ENCODE peak calls at places on chromosome 9, in five cellular contexts. One of them, this sample, is unnamed.

GRCh38 chr9:134335095-134335489 is 8.8 kb downstream of the RXRA start:
- DNase-seq in GM12878: no peak
- DNase-seq in HCT116: no peak
- DNase-seq in HepG2: no peak
- DNase-seq in K562: no peak
- DNase-seq in this sample: no peak

GRCh38 chr9:107389617-107390071 is 99.9 kb downstream of the KLF4 start:
- DNase-seq in GM12878: no peak
- DNase-seq in HCT116: no peak
- DNase-seq in HepG2: peak
- DNase-seq in K562: no peak
- DNase-seq in this sample: no peak

GRCh38 chr9:125399666-125400065 is 138.0 kb downstream of the GAPVD1 start:
- DNase-seq in HCT116: no peak
- DNase-seq in HepG2: no peak
- DNase-seq in K562: no peak
- DNase-seq in GM12878: no peak
- DNase-seq in this sample: no peak

GRCh38 chr9:77575785-77576184 is 72.3 kb downstream of the GNA14 start:
- DNase-seq in HepG2: no peak
- DNase-seq in K562: peak
- DNase-seq in GM12878: no peak
- DNase-seq in HCT116: no peak
- DNase-seq in this sample: no peak

GRCh38 chr9:127942152-127943010 is 4.7 kb upstream of the DPM2 start:
- DNase-seq in HCT116: no peak
- DNase-seq in K562: peak
- DNase-seq in GM12878: no peak
- DNase-seq in HepG2: peak
- DNase-seq in this sample: no peak

GRCh38 chr9:76302543-76302942 is 91.7 kb downstream of the RFK start:
- DNase-seq in GM12878: no peak
- DNase-seq in HCT116: no peak
- DNase-seq in K562: no peak
- DNase-seq in HepG2: no peak
- DNase-seq in this sample: no peak

GRCh38 chr9:78399153-78399552 is 102.2 kb downstream of the PSAT1 start:
- DNase-seq in K562: no peak
- DNase-seq in GM12878: no peak
- DNase-seq in HCT116: no peak
- DNase-seq in HepG2: peak
- DNase-seq in this sample: no peak

GRCh38 chr9:127865645-127866464 is 11.4 kb upstream of the ENG start:
- DNase-seq in HCT116: no peak
- DNase-seq in HepG2: no peak
- DNase-seq in K562: no peak
- DNase-seq in GM12878: no peak
- DNase-seq in this sample: no peak

GRCh38 chr9:21607576-21607975 is 125.5 kb upstream of the IFNE start:
- DNase-seq in HCT116: no peak
- DNase-seq in K562: no peak
- DNase-seq in GM12878: no peak
- DNase-seq in HepG2: no peak
- DNase-seq in this sample: no peak

GRCh38 chr9:90167920-90168319 is 474.7 kb downstream of the DIRAS2 start:
- DNase-seq in K562: no peak
- DNase-seq in HCT116: no peak
- DNase-seq in GM12878: no peak
- DNase-seq in HepG2: no peak
- DNase-seq in this sample: no peak

GRCh38 chr9:133684461-133685361 is 48.5 kb downstream of the DBH start:
- DNase-seq in GM12878: no peak
- DNase-seq in HepG2: no peak
- DNase-seq in HCT116: no peak
- DNase-seq in K562: no peak
- DNase-seq in this sample: no peak

GRCh38 chr9:7979591-7979990 is 180.0 kb upstream of the DMAC1 start:
- DNase-seq in HepG2: no peak
- DNase-seq in K562: no peak
- DNase-seq in HCT116: no peak
- DNase-seq in GM12878: no peak
- DNase-seq in this sample: no peak

GRCh38 chr9:15509931-15510788 is 610 bp downstream of the PSIP1 start:
- DNase-seq in K562: peak
- DNase-seq in HepG2: peak
- DNase-seq in HCT116: no peak
- DNase-seq in GM12878: no peak
- DNase-seq in this sample: peak

GRCh38 chr9:35519697-35520403 is 29.9 kb downstream of the RUSC2 start:
- DNase-seq in GM12878: no peak
- DNase-seq in HCT116: no peak
- DNase-seq in K562: no peak
- DNase-seq in HepG2: no peak
- DNase-seq in this sample: no peak

GRCh38 chr9:90851444-90851843 is 49.8 kb downstream of the SYK start:
- DNase-seq in HepG2: no peak
- DNase-seq in GM12878: no peak
- DNase-seq in K562: no peak
- DNase-seq in HCT116: no peak
- DNase-seq in this sample: no peak

GRCh38 chr9:11417782-11418181 is 805.0 kb upstream of the PTPRD start:
- DNase-seq in HepG2: no peak
- DNase-seq in K562: no peak
- DNase-seq in GM12878: no peak
- DNase-seq in HCT116: no peak
- DNase-seq in this sample: no peak

GRCh38 chr9:115207003-115207837 is 89.3 kb upstream of the TNC start:
- DNase-seq in K562: no peak
- DNase-seq in GM12878: peak
- DNase-seq in HCT116: no peak
- DNase-seq in HepG2: no peak
- DNase-seq in this sample: peak

GRCh38 chr9:29349050-29349449 is 1775.8 kb upstream of the C9orf72 start:
- DNase-seq in HCT116: no peak
- DNase-seq in K562: no peak
- DNase-seq in GM12878: no peak
- DNase-seq in HepG2: no peak
- DNase-seq in this sample: no peak

GRCh38 chr9:19875291-19875910 is 86.6 kb upstream of the SLC24A2 start:
- DNase-seq in HepG2: no peak
- DNase-seq in HCT116: no peak
- DNase-seq in K562: no peak
- DNase-seq in GM12878: no peak
- DNase-seq in this sample: no peak

GRCh38 chr9:21506910-21507795 is 25.0 kb upstream of the IFNE start:
- DNase-seq in GM12878: no peak
- DNase-seq in HepG2: no peak
- DNase-seq in K562: no peak
- DNase-seq in HCT116: no peak
- DNase-seq in this sample: no peak

GRCh38 chr9:88586452-88586851 is 51.5 kb downstream of the NXNL2 start:
- DNase-seq in HCT116: no peak
- DNase-seq in HepG2: no peak
- DNase-seq in K562: no peak
- DNase-seq in GM12878: no peak
- DNase-seq in this sample: no peak

GRCh38 chr9:134891713-134892112 is 11.1 kb downstream of the FCN2 start:
- DNase-seq in K562: no peak
- DNase-seq in HCT116: no peak
- DNase-seq in GM12878: no peak
- DNase-seq in HepG2: no peak
- DNase-seq in this sample: no peak

GRCh38 chr9:101711330-101711941 is 27.0 kb downstream of the GRIN3A start:
- DNase-seq in K562: peak
- DNase-seq in HCT116: no peak
- DNase-seq in HepG2: peak
- DNase-seq in GM12878: no peak
- DNase-seq in this sample: peak

GRCh38 chr9:127776195-127776918 is 2.1 kb downstream of the SH2D3C start:
- DNase-seq in GM12878: no peak
- DNase-seq in HCT116: no peak
- DNase-seq in HepG2: no peak
- DNase-seq in K562: peak
- DNase-seq in this sample: peak

GRCh38 chr9:134889386-134890214 is 9.0 kb downstream of the FCN2 start:
- DNase-seq in HCT116: no peak
- DNase-seq in K562: no peak
- DNase-seq in HepG2: no peak
- DNase-seq in GM12878: no peak
- DNase-seq in this sample: no peak

GRCh38 chr9:124480621-124480981 is 26.6 kb downstream of the NR5A1 start:
- DNase-seq in HepG2: peak
- DNase-seq in K562: peak
- DNase-seq in GM12878: no peak
- DNase-seq in HCT116: peak
- DNase-seq in this sample: peak

GRCh38 chr9:88174324-88174723 is 36.0 kb upstream of the SPATA31C2 start:
- DNase-seq in HepG2: no peak
- DNase-seq in HCT116: no peak
- DNase-seq in K562: no peak
- DNase-seq in GM12878: no peak
- DNase-seq in this sample: no peak

GRCh38 chr9:84839538-84839937 is 170.0 kb downstream of the NTRK2 start:
- DNase-seq in HCT116: no peak
- DNase-seq in HepG2: no peak
- DNase-seq in GM12878: no peak
- DNase-seq in K562: no peak
- DNase-seq in this sample: no peak

GRCh38 chr9:134544388-134545212 is 97.0 kb upstream of the COL5A1 start:
- DNase-seq in GM12878: no peak
- DNase-seq in HepG2: peak
- DNase-seq in K562: no peak
- DNase-seq in HCT116: no peak
- DNase-seq in this sample: peak

GRCh38 chr9:84283895-84284294 is 56.7 kb downstream of the SLC28A3 start:
- DNase-seq in HCT116: no peak
- DNase-seq in GM12878: no peak
- DNase-seq in K562: no peak
- DNase-seq in HepG2: no peak
- DNase-seq in this sample: no peak

GRCh38 chr9:82934949-82935348 is 128.0 kb downstream of the RASEF start:
- DNase-seq in K562: no peak
- DNase-seq in HepG2: peak
- DNase-seq in HCT116: no peak
- DNase-seq in GM12878: no peak
- DNase-seq in this sample: peak

GRCh38 chr9:135284386-135285134 is 195.0 kb upstream of the PPP1R26 start:
- DNase-seq in K562: no peak
- DNase-seq in HepG2: no peak
- DNase-seq in HCT116: no peak
- DNase-seq in GM12878: no peak
- DNase-seq in this sample: no peak

GRCh38 chr9:116421006-116421538 is 266.0 kb upstream of the TRIM32 start:
- DNase-seq in K562: no peak
- DNase-seq in HepG2: no peak
- DNase-seq in HCT116: no peak
- DNase-seq in GM12878: no peak
- DNase-seq in this sample: no peak

GRCh38 chr9:38686923-38687322 is 33.0 kb downstream of the FAM240B start:
- DNase-seq in GM12878: no peak
- DNase-seq in HepG2: no peak
- DNase-seq in HCT116: no peak
- DNase-seq in K562: no peak
- DNase-seq in this sample: no peak
- H3K9ac ChIP-seq in GM12878: no peak
- H3K9ac ChIP-seq in HepG2: no peak
- H3K9ac ChIP-seq in HCT116: peak
- H3K9ac ChIP-seq in K562: no peak
- H3K9ac ChIP-seq in this sample: no peak

GRCh38 chr9:121637441-121638222 is 13.8 kb upstream of the DAB2IP start:
- DNase-seq in HepG2: no peak
- DNase-seq in HCT116: no peak
- DNase-seq in K562: no peak
- DNase-seq in GM12878: no peak
- DNase-seq in this sample: no peak
- TF ChIP-seq ZNF274 in HepG2: no peak
- TF ChIP-seq ZNF274 in HCT116: no peak
- TF ChIP-seq ZNF274 in K562: no peak
- TF ChIP-seq ZNF274 in GM12878: no peak
- TF ChIP-seq ZNF274 in this sample: no peak

DNA sequence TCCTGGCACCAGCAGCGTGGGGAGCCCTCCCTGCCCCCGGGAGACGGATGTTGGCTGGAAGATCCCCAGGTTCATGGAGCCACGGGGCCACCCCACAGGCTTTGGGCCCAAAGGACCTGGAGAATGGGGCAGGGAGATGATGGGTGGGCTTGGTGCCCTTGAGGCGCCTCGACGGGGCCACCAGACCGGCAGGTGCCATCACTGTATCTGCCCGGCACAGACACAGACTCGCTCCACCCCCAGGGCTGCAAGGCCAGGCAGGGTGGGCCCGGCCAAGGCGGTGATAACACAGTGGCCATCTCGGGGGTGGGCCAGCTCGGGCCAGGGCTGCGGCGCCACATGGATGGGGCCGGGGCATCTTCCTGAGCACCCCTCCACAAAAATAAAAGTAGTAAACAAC is 35.0 kb upstream of the EGFL7 start:
- DNase-seq in HepG2: no peak
- DNase-seq in HCT116: no peak
- DNase-seq in K562: no peak
- DNase-seq in GM12878: no peak
- DNase-seq in this sample: no peak
- H3K9ac ChIP-seq in HepG2: no peak
- H3K9ac ChIP-seq in HCT116: no peak
- H3K9ac ChIP-seq in K562: peak
- H3K9ac ChIP-seq in GM12878: no peak
- H3K9ac ChIP-seq in this sample: peak

GRCh38 chr9:130053504-130054427 is at the start of gene GPR107:
- DNase-seq in GM12878: no peak
- DNase-seq in HepG2: peak
- DNase-seq in K562: peak
- DNase-seq in HCT116: peak
- DNase-seq in this sample: peak

GRCh38 chr9:130053109-130053503 is 600 bp upstream of the GPR107 start:
- DNase-seq in GM12878: no peak
- DNase-seq in HCT116: no peak
- DNase-seq in K562: no peak
- DNase-seq in HepG2: no peak
- DNase-seq in this sample: no peak

GRCh38 chr9:130049431-130050210 is 4.1 kb upstream of the GPR107 start:
- DNase-seq in HCT116: no peak
- DNase-seq in HepG2: no peak
- DNase-seq in K562: no peak
- DNase-seq in GM12878: no peak
- DNase-seq in this sample: no peak

GRCh38 chr9:130050472-130050871 is 3.2 kb upstream of the GPR107 start:
- DNase-seq in HCT116: no peak
- DNase-seq in K562: no peak
- DNase-seq in GM12878: no peak
- DNase-seq in HepG2: no peak
- DNase-seq in this sample: no peak

DNA sequence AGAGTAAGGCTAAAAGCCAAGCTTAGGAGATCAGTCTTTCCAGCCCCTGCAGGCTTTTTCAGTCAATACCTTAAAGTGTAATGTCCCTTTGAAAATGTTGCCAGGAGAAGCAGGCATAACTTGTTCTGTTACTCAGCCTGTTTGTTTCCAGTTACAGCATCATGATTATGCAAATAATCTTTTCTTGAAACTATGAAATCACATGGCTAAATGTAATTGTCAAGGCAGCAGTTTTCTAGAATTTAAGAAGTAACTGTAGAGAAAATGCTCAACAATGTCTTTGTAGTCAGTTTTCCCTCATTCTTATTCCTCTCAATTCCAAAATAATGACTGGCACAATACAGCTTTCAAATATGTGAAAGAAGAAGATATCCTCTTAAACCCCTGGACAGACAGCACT is 1.9 kb upstream of the GPR107 start:
- DNase-seq in K562: no peak
- DNase-seq in HepG2: no peak
- DNase-seq in GM12878: no peak
- DNase-seq in HCT116: no peak
- DNase-seq in this sample: no peak
- TF ChIP-seq ZNF274 in K562: no peak
- TF ChIP-seq ZNF274 in HepG2: no peak
- TF ChIP-seq ZNF274 in GM12878: no peak
- TF ChIP-seq ZNF274 in HCT116: no peak
- TF ChIP-seq ZNF274 in this sample: no peak

This sample was measured in NT2/D1.